ENCODE peak calls at places on chromosomes 6 and 20, in four cellular contexts. W, B, T and N are unnamed samples.

GRCh38 chr6:130717657-130718056 is 109.5 kb upstream of the SMLR1 start:
- DNase-seq in T (no peak), B (no peak), W (no peak), N (no peak)

GRCh38 chr6:33988121-33989015 is 157.5 kb downstream of the GRM4 start:
- DNase-seq in W (no peak), B (no peak), T (no peak), N (no peak)

GRCh38 chr6:26000366-26000886 is 37.8 kb downstream of the TRIM38 start:
- DNase-seq in W (no peak), T (no peak), B (no peak), N (no peak)

GRCh38 chr6:105359419-105360366 is 43.2 kb downstream of the PREP start:
- DNase-seq in T (no peak), B (peak), W (no peak), N (no peak)

GRCh38 chr20:40997116-40997515 is 31.5 kb upstream of the TOP1 start:
- DNase-seq in B (no peak), W (no peak), T (no peak), N (no peak)

GRCh38 chr20:50514750-50515149 is 4.6 kb downstream of the PTPN1 start:
- DNase-seq in W (no peak), T (no peak), B (no peak), N (no peak)

GRCh38 chr6:23621026-23621425 is 505.0 kb upstream of the NRSN1 start:
- DNase-seq in B (no peak), W (no peak), T (no peak), N (no peak)

GRCh38 chr20:57653910-57654309 is 33.7 kb upstream of the ZBP1 start:
- DNase-seq in T (no peak), B (no peak), W (no peak), N (peak)

GRCh38 chr6:19289408-19289967 is 547.7 kb upstream of the ID4 start:
- DNase-seq in W (no peak), B (no peak), T (no peak), N (no peak)

GRCh38 chr6:162343196-162343901 is 384.2 kb downstream of the PRKN start:
- DNase-seq in B (no peak), W (no peak), T (no peak), N (no peak)

GRCh38 chr6:160462551-160463109 is 114.5 kb downstream of the SLC22A3 start:
- DNase-seq in W (peak), T (no peak), B (peak), N (no peak)

GRCh38 chr20:20205141-20205861 is 153.0 kb downstream of the CFAP61 start:
- DNase-seq in B (no peak), T (no peak), W (no peak), N (no peak)

GRCh38 chr20:48673485-48673884 is 154.3 kb downstream of the PREX1 start:
- DNase-seq in B (no peak), T (no peak), W (no peak), N (no peak)

GRCh38 chr20:34815636-34816035 is 9.8 kb downstream of the NCOA6 start:
- DNase-seq in B (no peak), W (no peak), T (no peak), N (no peak)

GRCh38 chr6:3381233-3382065 is 75.4 kb downstream of the SLC22A23 start:
- DNase-seq in B (no peak), T (peak), W (no peak), N (no peak)

GRCh38 chr6:169527306-169527705 is 174.5 kb downstream of the WDR27 start:
- DNase-seq in T (no peak), W (no peak), B (no peak), N (no peak)

GRCh38 chr6:86581833-86582232 is 355.5 kb upstream of the HTR1E start:
- DNase-seq in W (no peak), B (no peak), T (no peak), N (no peak)

GRCh38 chr20:47205577-47206123 is 150.8 kb downstream of the ZMYND8 start:
- DNase-seq in W (no peak), T (peak), B (peak), N (peak)

GRCh38 chr6:161444966-161445799 is 171.3 kb upstream of the AGPAT4 start:
- DNase-seq in W (no peak), B (no peak), T (no peak), N (no peak)

GRCh38 chr6:133298801-133299200 is 57.6 kb downstream of the EYA4 start:
- DNase-seq in W (no peak), B (no peak), T (no peak), N (no peak)

GRCh38 chr6:18053555-18054445 is 66.4 kb upstream of the KIF13A start:
- DNase-seq in T (no peak), W (no peak), B (no peak), N (no peak)

GRCh38 chr20:4025125-4025524 is 9.8 kb upstream of the RNF24 start:
- DNase-seq in T (no peak), W (no peak), B (no peak), N (no peak)

GRCh38 chr6:37027811-37028469 is 22.5 kb downstream of the FGD2 start:
- DNase-seq in T (no peak), W (no peak), B (no peak), N (peak)

GRCh38 chr6:43743682-43744381 is 26.2 kb upstream of the VEGFA start:
- DNase-seq in W (no peak), B (no peak), T (no peak), N (no peak)

GRCh38 chr6:31728767-31729514 is at the start of gene DDAH2:
- DNase-seq in T (no peak), B (no peak), W (no peak), N (peak)

GRCh38 chr20:19735446-19735845 is 22.6 kb upstream of the RIN2 start:
- DNase-seq in W (no peak), T (peak), B (peak), N (no peak)

GRCh38 chr6:135909737-135910387 is 58.4 kb downstream of the PDE7B start:
- DNase-seq in T (no peak), B (no peak), W (peak), N (no peak)